ENCODE peak calls at places on chromosomes 11 and 22, in seven cellular contexts. M is sigmoid colon; F is activated effector memory CD4-positive, alpha-beta T cell treated with Interleukin-2 at 50 U/mL for 16 hours; O is activated CD4-positive, alpha-beta T cell treated with anti-CD3 and anti-CD28 coated beads, Interleukin-2, amount 10 ng/mL, durations not matched to agents 7 days and 5 days; H is lower lobe of right lung; C is kidney glomerular epithelial cell; K is stimulated activated CD4-positive, alpha-beta T cell treated with anti-CD3 and anti-CD28 coated beads, Interleukin-15, amount 100 ng/mL, for 1 hour. W is an unnamed sample.

GRCh38 chr11:67611165-67611564 is 4.4 kb downstream of the NDUFV1 start:
- DNase-seq in C (no peak), F (no peak), O (no peak), M (no peak), K (no peak), H (no peak), W (no peak)

GRCh38 chr11:45593992-45594391 is 71.4 kb downstream of the CHST1 start:
- DNase-seq in C (no peak), M (peak), H (no peak), O (no peak), K (no peak), F (no peak), W (no peak)

GRCh38 chr11:102599642-102600261 is 25.4 kb downstream of the MMP20 start:
- DNase-seq in O (no peak), H (no peak), M (no peak), C (peak), F (no peak), K (no peak), W (no peak)

GRCh38 chr11:17649696-17650600 is 69.4 kb upstream of the MYOD1 start:
- DNase-seq in K (no peak), F (no peak), H (no peak), M (no peak), O (no peak), C (no peak), W (no peak)

GRCh38 chr22:37416806-37417205 is 10.5 kb downstream of the ELFN2 start:
- DNase-seq in K (no peak), H (no peak), C (no peak), M (no peak), O (peak), F (no peak), W (peak)

GRCh38 chr11:73597340-73597955 is 464 bp downstream of the FAM168A start:
- DNase-seq in F (no peak), M (no peak), K (no peak), C (no peak), H (no peak), O (peak), W (no peak)

GRCh38 chr11:109865558-109866186 is 227.5 kb upstream of the ZC3H12C start:
- DNase-seq in C (no peak), H (no peak), K (no peak), O (no peak), F (no peak), M (no peak), W (peak)

GRCh38 chr11:66707486-66707885 is 21.5 kb downstream of the SPTBN2 start:
- DNase-seq in C (no peak), K (no peak), M (no peak), O (no peak), F (no peak), H (no peak), W (no peak)

GRCh38 chr11:129189646-129190045 is 2.5 kb downstream of the ARHGAP32 start:
- DNase-seq in C (no peak), F (no peak), M (no peak), H (no peak), K (no peak), O (no peak), W (no peak)

W was measured in chondrocyte.